ENCODE peak calls at places on chromosomes 12 and 14, in four cellular contexts. One of them, this sample, is unnamed. For H3K4me1, the result is how much of the 10 kb centered on the place peaks cover.

GRCh38 chr14:36227802-36228201 is 51.3 kb upstream of the PTCSC3 start:
- DNase-seq in heart left ventricle: no peak
- DNase-seq in GM23338: no peak
- DNase-seq in tibial nerve: no peak
- DNase-seq in this sample: peak

GRCh38 chr12:94263011-94263786 is 114.8 kb downstream of the PLXNC1 start:
- DNase-seq in tibial nerve: no peak
- DNase-seq in GM23338: peak
- DNase-seq in heart left ventricle: no peak
- DNase-seq in this sample: no peak

GRCh38 chr12:126362490-126362889 is 1297.3 kb downstream of the AACS start:
- DNase-seq in tibial nerve: no peak
- DNase-seq in heart left ventricle: no peak
- DNase-seq in GM23338: no peak
- DNase-seq in this sample: no peak

GRCh38 chr14:26074892-26075291 is 522.9 kb downstream of the NOVA1 start:
- DNase-seq in heart left ventricle: no peak
- DNase-seq in GM23338: no peak
- DNase-seq in tibial nerve: no peak
- DNase-seq in this sample: no peak

GRCh38 chr12:20194171-20194570 is 174.2 kb upstream of the PDE3A start:
- DNase-seq in GM23338: peak
- DNase-seq in heart left ventricle: no peak
- DNase-seq in tibial nerve: no peak
- DNase-seq in this sample: no peak

GRCh38 chr12:118175823-118176447 is 40.0 kb downstream of the PEBP1 start:
- DNase-seq in heart left ventricle: no peak
- DNase-seq in GM23338: no peak
- DNase-seq in tibial nerve: no peak
- DNase-seq in this sample: no peak

GRCh38 chr12:131986847-131987398 is 37.2 kb downstream of the EP400 start:
- DNase-seq in heart left ventricle: no peak
- DNase-seq in GM23338: no peak
- DNase-seq in tibial nerve: no peak
- DNase-seq in this sample: no peak

GRCh38 chr14:76575108-76575507 is 186.2 kb upstream of the VASH1 start:
- DNase-seq in heart left ventricle: no peak
- DNase-seq in GM23338: no peak
- DNase-seq in tibial nerve: no peak
- DNase-seq in this sample: no peak

GRCh38 chr12:2244013-2244861 is 191.4 kb downstream of the CACNA1C start:
- DNase-seq in GM23338: peak
- DNase-seq in heart left ventricle: peak
- DNase-seq in tibial nerve: no peak
- DNase-seq in this sample: peak

GRCh38 chr12:75660107-75660530 is 148.7 kb upstream of the KRR1 start:
- DNase-seq in GM23338: no peak
- DNase-seq in tibial nerve: no peak
- DNase-seq in heart left ventricle: no peak
- DNase-seq in this sample: no peak

GRCh38 chr12:20339060-20339459 is 29.3 kb upstream of the PDE3A start:
- DNase-seq in GM23338: no peak
- DNase-seq in heart left ventricle: no peak
- DNase-seq in tibial nerve: no peak
- DNase-seq in this sample: no peak

GRCh38 chr12:118187746-118188390 is 51.9 kb downstream of the PEBP1 start:
- DNase-seq in GM23338: no peak
- DNase-seq in tibial nerve: no peak
- DNase-seq in heart left ventricle: no peak
- DNase-seq in this sample: no peak

GRCh38 chr12:42469355-42470006 is 120.1 kb downstream of the PRICKLE1 start:
- DNase-seq in tibial nerve: no peak
- DNase-seq in heart left ventricle: no peak
- DNase-seq in GM23338: no peak
- DNase-seq in this sample: no peak

GRCh38 chr12:92079054-92079385 is 66.6 kb downstream of the BTG1 start:
- DNase-seq in heart left ventricle: no peak
- DNase-seq in GM23338: no peak
- DNase-seq in tibial nerve: no peak
- DNase-seq in this sample: no peak

GRCh38 chr14:77026930-77027537 is 1.5 kb downstream of the IRF2BPL start:
- DNase-seq in tibial nerve: no peak
- DNase-seq in heart left ventricle: peak
- DNase-seq in GM23338: peak
- DNase-seq in this sample: peak

GRCh38 chr12:66648336-66648735 is 30.5 kb downstream of the GRIP1 start:
- DNase-seq in heart left ventricle: no peak
- DNase-seq in GM23338: no peak
- DNase-seq in tibial nerve: no peak
- DNase-seq in this sample: no peak

GRCh38 chr14:32675433-32675832 is 263.2 kb upstream of the NPAS3 start:
- DNase-seq in GM23338: no peak
- DNase-seq in tibial nerve: no peak
- DNase-seq in heart left ventricle: no peak
- DNase-seq in this sample: no peak

GRCh38 chr14:99809864-99810854 is 16.9 kb downstream of the EML1 start:
- DNase-seq in GM23338: no peak
- DNase-seq in heart left ventricle: no peak
- DNase-seq in tibial nerve: peak
- DNase-seq in this sample: no peak

GRCh38 chr12:106139422-106140141 is 828 bp upstream of the NUAK1 start:
- DNase-seq in tibial nerve: peak
- DNase-seq in GM23338: peak
- DNase-seq in heart left ventricle: peak
- DNase-seq in this sample: peak

GRCh38 chr12:21825924-21826548 is 51.5 kb upstream of the KCNJ8 start:
- DNase-seq in tibial nerve: no peak
- DNase-seq in GM23338: no peak
- DNase-seq in heart left ventricle: no peak
- DNase-seq in this sample: no peak

GRCh38 chr12:92278378-92278828 is 132.8 kb upstream of the BTG1 start:
- DNase-seq in tibial nerve: no peak
- DNase-seq in heart left ventricle: peak
- DNase-seq in GM23338: no peak
- DNase-seq in this sample: no peak

GRCh38 chr14:36659010-36659821 is 2.4 kb upstream of the PAX9 start:
- DNase-seq in heart left ventricle: no peak
- DNase-seq in GM23338: no peak
- DNase-seq in tibial nerve: no peak
- DNase-seq in this sample: no peak

GRCh38 chr14:81234268-81234667 is 13.5 kb upstream of the GTF2A1 start:
- DNase-seq in tibial nerve: no peak
- DNase-seq in heart left ventricle: no peak
- DNase-seq in GM23338: no peak
- DNase-seq in this sample: no peak

GRCh38 chr12:22635812-22636211 is 10.8 kb downstream of the ETNK1 start:
- DNase-seq in GM23338: no peak
- DNase-seq in heart left ventricle: no peak
- DNase-seq in tibial nerve: no peak
- DNase-seq in this sample: no peak

GRCh38 chr12:4579305-4580097 is 17.5 kb downstream of the DYRK4 start:
- DNase-seq in tibial nerve: no peak
- DNase-seq in GM23338: peak
- DNase-seq in heart left ventricle: no peak
- DNase-seq in this sample: no peak

GRCh38 chr14:64673748-64674147 is 30.5 kb upstream of the PLEKHG3 start:
- DNase-seq in GM23338: no peak
- DNase-seq in heart left ventricle: no peak
- DNase-seq in tibial nerve: no peak
- DNase-seq in this sample: peak

GRCh38 chr12:7162691-7163114 is 26.8 kb upstream of the PEX5 start:
- DNase-seq in GM23338: peak
- DNase-seq in tibial nerve: no peak
- DNase-seq in heart left ventricle: no peak
- DNase-seq in this sample: no peak

GRCh38 chr12:58068706-58069105 is 127.3 kb downstream of the ATP23 start:
- DNase-seq in heart left ventricle: no peak
- DNase-seq in GM23338: no peak
- DNase-seq in tibial nerve: no peak
- DNase-seq in this sample: no peak

GRCh38 chr14:66443158-66443695 is 42.9 kb upstream of the CCDC196 start:
- DNase-seq in GM23338: no peak
- DNase-seq in tibial nerve: no peak
- DNase-seq in heart left ventricle: no peak
- DNase-seq in this sample: no peak

GRCh38 chr12:53676715-53677611 is 1.1 kb upstream of the ATP5MC2 start:
- DNase-seq in tibial nerve: no peak
- DNase-seq in heart left ventricle: peak
- DNase-seq in GM23338: peak
- DNase-seq in this sample: no peak

GRCh38 chr12:53675701-53676607 is at the start of gene ATP5MC2:
- DNase-seq in GM23338: peak
- DNase-seq in tibial nerve: peak
- DNase-seq in heart left ventricle: peak
- DNase-seq in this sample: peak

GRCh38 chr12:53683494-53683893 is 7.6 kb upstream of the ATP5MC2 start:
- DNase-seq in tibial nerve: no peak
- DNase-seq in GM23338: no peak
- DNase-seq in heart left ventricle: no peak
- DNase-seq in this sample: no peak

GRCh38 chr12:53674977-53675700 is 744 bp downstream of the ATP5MC2 start:
- DNase-seq in tibial nerve: no peak
- DNase-seq in heart left ventricle: no peak
- DNase-seq in GM23338: no peak
- DNase-seq in this sample: no peak

GRCh38 chr12:53677612-53678133 is 1.8 kb upstream of the ATP5MC2 start:
- DNase-seq in GM23338: no peak
- DNase-seq in tibial nerve: no peak
- DNase-seq in heart left ventricle: no peak
- DNase-seq in this sample: no peak
- H3K4me3 ChIP-seq in GM23338: peak
- H3K4me3 ChIP-seq in tibial nerve: peak
- H3K4me3 ChIP-seq in heart left ventricle: no peak
- H3K4me3 ChIP-seq in this sample: no peak

DNA sequence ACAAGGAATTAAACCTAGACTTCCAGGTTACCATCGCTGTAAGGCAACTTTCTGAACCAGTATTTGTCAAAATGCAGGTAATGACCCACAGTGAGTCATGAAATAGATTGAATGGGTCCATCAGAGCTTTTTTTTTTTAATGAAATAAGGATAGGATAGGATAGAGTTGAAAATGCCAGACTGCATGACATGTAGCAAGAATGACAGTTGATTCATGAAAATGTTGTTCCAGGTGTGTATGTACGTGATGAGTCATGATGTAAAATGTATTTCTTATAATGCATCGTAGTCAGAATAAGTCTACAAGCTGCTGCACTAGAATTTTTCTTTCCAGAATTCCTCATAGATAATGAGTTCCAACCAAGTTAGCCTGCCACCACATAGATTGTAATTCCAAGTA is 184.4 kb upstream of the BCL2L14 start:
- DNase-seq in tibial nerve: no peak
- DNase-seq in GM23338: no peak
- DNase-seq in heart left ventricle: no peak
- DNase-seq in this sample: no peak
- H3K4me1 ChIP-seq in tibial nerve: under half
- H3K4me1 ChIP-seq in GM23338: under half
- H3K4me1 ChIP-seq in heart left ventricle: half or more
- H3K4me1 ChIP-seq in this sample: under half

GRCh38 chr14:92832137-92832700 is 38.1 kb downstream of the GOLGA5 start:
- DNase-seq in heart left ventricle: no peak
- DNase-seq in GM23338: no peak
- DNase-seq in tibial nerve: no peak
- DNase-seq in this sample: no peak
- H3K4me3 ChIP-seq in heart left ventricle: no peak
- H3K4me3 ChIP-seq in GM23338: no peak
- H3K4me3 ChIP-seq in tibial nerve: no peak
- H3K4me3 ChIP-seq in this sample: no peak

DNA sequence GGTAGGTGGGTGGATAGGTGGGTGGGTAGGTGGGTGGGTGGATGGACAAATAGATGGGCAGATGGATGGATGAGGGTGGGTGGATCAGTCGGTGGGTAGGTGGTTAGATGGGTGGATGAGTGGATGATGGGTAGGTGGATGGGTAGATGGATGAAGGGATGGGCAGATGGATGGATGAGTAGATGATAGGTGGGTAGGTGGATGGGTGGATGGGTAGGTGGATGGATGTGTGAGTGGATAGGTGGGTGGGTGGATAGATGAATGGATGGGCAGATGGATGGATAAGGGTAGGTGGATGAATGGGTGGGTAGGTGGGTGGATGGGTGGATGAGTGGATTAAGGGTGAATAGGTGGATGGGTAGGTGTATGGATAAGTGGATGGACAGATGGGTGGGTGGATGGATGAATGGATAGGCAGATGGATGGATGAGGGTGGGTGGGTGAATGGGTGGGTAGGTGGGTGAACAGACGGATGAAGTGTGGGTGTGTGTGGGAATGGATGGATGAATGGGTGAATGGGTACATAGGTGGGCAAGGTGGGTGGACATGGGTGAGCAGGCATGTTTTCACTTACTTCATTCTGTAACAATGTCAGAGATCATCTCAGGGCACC is 3.3 kb upstream of the INF2 start:
- DNase-seq in tibial nerve: no peak
- DNase-seq in heart left ventricle: no peak
- DNase-seq in GM23338: no peak
- DNase-seq in this sample: no peak
- H3K4me1 ChIP-seq in tibial nerve: under half
- H3K4me1 ChIP-seq in heart left ventricle: under half
- H3K4me1 ChIP-seq in GM23338: under half
- H3K4me1 ChIP-seq in this sample: half or more

This sample was measured in SJSA1.